ENCODE peak calls at places on chromosomes 6 and 20, in five cellular contexts. E, D, T, P and H are unnamed samples.

GRCh38 chr6:165680975-165681374 is 17.9 kb upstream of the PDE10A start:
- DNase-seq in E (no peak), D (no peak), T (no peak), P (no peak), H (no peak)

GRCh38 chr20:24370911-24371695 is 98.3 kb upstream of the SYNDIG1 start:
- DNase-seq in T (no peak), P (no peak), D (peak), E (no peak), H (no peak)

GRCh38 chr6:15615837-15616236 is 47.0 kb downstream of the DTNBP1 start:
- DNase-seq in E (no peak), D (no peak), P (no peak), T (no peak), H (no peak)

GRCh38 chr6:140567469-140567868 is 1193.0 kb upstream of the CITED2 start:
- DNase-seq in D (no peak), P (no peak), E (no peak), T (no peak), H (no peak)

GRCh38 chr20:33444797-33445560 is 1.4 kb upstream of the SNTA1 start:
- DNase-seq in P (peak), D (no peak), E (peak), T (peak), H (no peak)

GRCh38 chr6:37600287-37600916 is 97.3 kb downstream of the MDGA1 start:
- DNase-seq in D (no peak), T (no peak), E (no peak), P (no peak), H (no peak)

GRCh38 chr6:33312361-33313104 is 1.3 kb downstream of the TAPBP start:
- DNase-seq in D (no peak), P (peak), E (peak), T (peak), H (no peak)

GRCh38 chr6:109687271-109687721 is 3.7 kb downstream of the AK9 start:
- DNase-seq in T (peak), P (no peak), D (no peak), E (no peak), H (no peak)

GRCh38 chr6:24961852-24962251 is 26.1 kb upstream of the RIPOR2 start:
- DNase-seq in T (no peak), P (no peak), E (no peak), D (no peak), H (no peak)

GRCh38 chr20:38805502-38805957 is at the start of gene PPP1R16B:
- DNase-seq in E (peak), P (peak), D (no peak), T (peak), H (no peak)

GRCh38 chr6:157981132-157981394 is 600 bp upstream of the SYNJ2 start:
- DNase-seq in T (no peak), E (no peak), D (no peak), P (no peak), H (no peak)

GRCh38 chr6:31622678-31623077 is 2.2 kb downstream of the PRRC2A start:
- DNase-seq in D (no peak), T (peak), P (peak), E (no peak), H (no peak)

GRCh38 chr6:6915219-6915618 is 192.5 kb upstream of the RREB1 start:
- DNase-seq in D (no peak), T (peak), E (no peak), P (no peak), H (no peak)

GRCh38 chr6:108728826-108729225 is 119.4 kb upstream of the ARMC2 start:
- DNase-seq in D (peak), E (no peak), P (no peak), T (no peak), H (no peak)

GRCh38 chr20:39067526-39068216 is 105.5 kb downstream of the DHX35 start:
- DNase-seq in D (no peak), T (no peak), E (no peak), P (no peak), H (no peak)

GRCh38 chr20:60812561-60812960 is 439.5 kb upstream of the CDH4 start:
- DNase-seq in D (no peak), P (no peak), E (no peak), T (no peak), H (no peak)

GRCh38 chr6:161222706-161223234 is 51.1 kb downstream of the AGPAT4 start:
- DNase-seq in D (peak), E (no peak), P (no peak), T (no peak), H (no peak)

GRCh38 chr20:61744691-61745396 is 320.8 kb downstream of the TAF4 start:
- DNase-seq in T (no peak), P (no peak), D (no peak), E (no peak), H (peak)

GRCh38 chr6:137471951-137472350 is 22.2 kb downstream of the OLIG3 start:
- DNase-seq in D (no peak), T (no peak), P (no peak), E (no peak), H (no peak)

GRCh38 chr6:87522686-87523085 is 49.9 kb downstream of the SLC35A1 start:
- DNase-seq in T (no peak), P (no peak), D (no peak), E (no peak), H (no peak)

GRCh38 chr6:88473622-88474021 is 307.5 kb upstream of the CNR1 start:
- DNase-seq in E (no peak), T (no peak), D (no peak), P (no peak), H (no peak)

GRCh38 chr6:135667694-135668455 is 170.3 kb upstream of the AHI1 start:
- DNase-seq in P (no peak), D (no peak), T (no peak), E (no peak), H (no peak)

GRCh38 chr6:78465042-78465634 is 402.2 kb upstream of the IRAK1BP1 start:
- DNase-seq in E (no peak), D (no peak), P (no peak), T (no peak), H (no peak)

GRCh38 chr6:76792394-76792793 is 670.9 kb downstream of the HTR1B start:
- DNase-seq in P (no peak), T (no peak), E (no peak), D (no peak), H (no peak)

GRCh38 chr6:35561113-35561512 is 48.4 kb upstream of the TULP1 start:
- DNase-seq in T (no peak), D (no peak), E (no peak), P (no peak), H (no peak)

GRCh38 chr6:109793793-109794192 is 102.7 kb downstream of the FIG4 start:
- DNase-seq in E (no peak), T (peak), P (no peak), D (no peak), H (no peak)

GRCh38 chr6:28583463-28583862 is 57.8 kb downstream of the GPX5 start:
- DNase-seq in D (no peak), T (no peak), P (no peak), E (no peak), H (no peak)

GRCh38 chr6:32154514-32155161 is 697 bp downstream of the PPT2 start:
- DNase-seq in D (no peak), T (no peak), P (peak), E (peak), H (no peak)